ENCODE peak calls at places on chromosomes 5 and 9, in six cellular contexts. R is HepG2, K is K562, X is GM12891, C is H1, J is GM12878. Y is an unnamed sample.

GRCh38 chr5:10518352-10518751 is 45.5 kb upstream of the ANKRD33B start:
- DNase-seq in J (no peak), K (no peak), X (no peak), C (no peak), R (no peak), Y (no peak)

GRCh38 chr9:129624947-129625346 is 1.0 kb upstream of the NTMT1 start:
- DNase-seq in K (no peak), R (peak), C (no peak), X (no peak), J (no peak), Y (no peak)

GRCh38 chr5:131262953-131263541 is 806 bp upstream of the CDC42SE2 start:
- DNase-seq in X (no peak), C (no peak), J (no peak), R (no peak), K (no peak), Y (no peak)

GRCh38 chr5:141338538-141339306 is at the start of gene PCDHGA2:
- DNase-seq in R (peak), K (peak), J (no peak), X (no peak), C (no peak), Y (no peak)

GRCh38 chr5:45038366-45038987 is 229.7 kb downstream of the MRPS30 start:
- DNase-seq in X (peak), J (no peak), K (peak), C (no peak), R (peak), Y (no peak)

GRCh38 chr9:3397726-3398125 is 128.1 kb downstream of the RFX3 start:
- DNase-seq in R (no peak), K (no peak), C (no peak), J (no peak), X (no peak), Y (no peak)

GRCh38 chr9:107389617-107390071 is 99.9 kb downstream of the KLF4 start:
- DNase-seq in J (no peak), X (no peak), R (peak), C (no peak), K (no peak), Y (no peak)

GRCh38 chr5:126354012-126354856 is 69.0 kb upstream of the GRAMD2B start:
- DNase-seq in X (no peak), C (no peak), K (no peak), J (peak), R (peak), Y (no peak)

GRCh38 chr9:133087429-133088145 is 25.8 kb downstream of the CEL start:
- DNase-seq in R (no peak), C (no peak), J (no peak), K (no peak), X (no peak), Y (no peak)

GRCh38 chr9:82571540-82571939 is 491.4 kb downstream of the RASEF start:
- DNase-seq in J (no peak), K (no peak), X (no peak), R (no peak), C (no peak), Y (no peak)

GRCh38 chr9:13445123-13445522 is 165.6 kb upstream of the MPDZ start:
- DNase-seq in K (no peak), C (no peak), X (no peak), J (no peak), R (no peak), Y (no peak)

GRCh38 chr9:13446261-13446660 is 166.8 kb upstream of the MPDZ start:
- DNase-seq in R (no peak), J (no peak), K (no peak), X (no peak), C (no peak), Y (no peak)

GRCh38 chr9:13446935-13447334 is 167.4 kb upstream of the MPDZ start:
- DNase-seq in K (no peak), C (no peak), X (no peak), J (no peak), R (no peak), Y (no peak)

GRCh38 chr9:13448482-13448881 is 169.0 kb upstream of the MPDZ start:
- DNase-seq in X (no peak), R (no peak), K (no peak), J (no peak), C (no peak), Y (no peak)

GRCh38 chr9:13447551-13448422 is 168.3 kb upstream of the MPDZ start:
- DNase-seq in R (no peak), J (no peak), K (peak), X (no peak), C (no peak), Y (no peak)
- TF ChIP-seq TAF1 in R (no peak), J (no peak), K (no peak), X (no peak), C (no peak), Y (no peak)

GRCh38 chr5:134503937-134504437 is 21.5 kb upstream of the JADE2 start:
- DNase-seq in K (no peak), J (no peak), R (peak), X (no peak), C (no peak), Y (no peak)

GRCh38 chr5:134502259-134502658 is 23.2 kb upstream of the JADE2 start:
- DNase-seq in C (no peak), X (no peak), R (no peak), J (no peak), K (no peak), Y (no peak)

GRCh38 chr5:134500699-134501430 is 24.6 kb upstream of the JADE2 start:
- DNase-seq in X (no peak), R (no peak), J (no peak), K (no peak), C (no peak), Y (no peak)

GRCh38 chr5:134504629-134505300 is 20.7 kb upstream of the JADE2 start:
- DNase-seq in C (no peak), R (no peak), X (no peak), K (no peak), J (no peak), Y (no peak)

GRCh38 chr5:134503088-134503936 is 22.2 kb upstream of the JADE2 start:
- DNase-seq in K (peak), J (peak), C (peak), X (peak), R (peak), Y (peak)
- TF ChIP-seq POLR2A in K (no peak), J (peak), C (no peak), X (peak), R (peak), Y (peak)

GRCh38 chr5:154228696-154229095 is 38.2 kb downstream of the GALNT10 start:
- DNase-seq in C (no peak), X (peak), R (no peak), K (no peak), J (peak), Y (peak)
- TF ChIP-seq POLR2AphosphoS5 in C (no peak), X (no peak), R (no peak), K (no peak), J (no peak), Y (no peak)

GRCh38 chr5:138878437-138879235 is 3.5 kb upstream of the LRRTM2 start:
- DNase-seq in X (no peak), K (no peak), R (no peak), J (no peak), C (no peak), Y (no peak)
- TF ChIP-seq TAF1 in X (no peak), K (no peak), R (no peak), J (no peak), C (no peak), Y (no peak)

GRCh38 chr5:99033014-99033931 is 104.5 kb upstream of the CHD1 start:
- DNase-seq in R (no peak), J (no peak), K (no peak), X (no peak), C (no peak), Y (no peak)
- TF ChIP-seq POLR2A in R (no peak), J (no peak), K (no peak), X (no peak), C (no peak), Y (no peak)

GRCh38 chr9:115442054-115442453 is 324.1 kb upstream of the TNC start:
- DNase-seq in R (no peak), C (no peak), K (no peak), X (no peak), J (no peak), Y (no peak)
- TF ChIP-seq POLR2AphosphoS5 in R (no peak), C (no peak), K (no peak), X (no peak), J (no peak), Y (no peak)

GRCh38 chr5:178677429-178677828 is 50.6 kb upstream of the CLK4 start:
- DNase-seq in R (no peak), C (no peak), J (no peak), X (no peak), K (no peak), Y (no peak)

GRCh38 chr5:178672635-178673034 is 45.8 kb upstream of the CLK4 start:
- DNase-seq in R (no peak), X (no peak), K (no peak), C (no peak), J (no peak), Y (no peak)

GRCh38 chr5:178673801-178674200 is 47.0 kb upstream of the CLK4 start:
- DNase-seq in R (no peak), K (no peak), C (no peak), J (no peak), X (no peak), Y (no peak)

GRCh38 chr5:178674334-178674733 is 47.5 kb upstream of the CLK4 start:
- DNase-seq in X (no peak), K (no peak), J (no peak), R (no peak), C (no peak), Y (no peak)

DNA sequence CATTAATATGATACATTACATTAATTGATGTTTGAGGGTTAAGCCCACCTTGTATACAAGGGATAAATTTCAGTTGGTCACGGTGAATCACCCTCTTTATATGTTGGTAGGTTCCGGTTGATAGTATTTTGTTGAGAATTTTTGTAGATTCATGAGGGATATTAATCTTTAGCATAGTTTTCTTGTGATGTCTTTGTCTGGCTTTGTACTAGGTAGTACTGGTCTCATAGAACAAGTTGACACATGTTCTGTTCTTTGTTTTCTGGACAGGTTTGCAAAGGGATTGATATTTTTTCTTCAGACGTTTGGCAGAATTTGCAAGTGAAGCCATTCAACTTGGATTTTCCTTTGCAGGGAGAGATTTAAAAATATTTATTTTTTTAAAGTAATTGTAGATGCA is 49.1 kb upstream of the CLK4 start:
- DNase-seq in X (no peak), K (no peak), C (no peak), R (no peak), J (no peak), Y (no peak)
- TF ChIP-seq TAF1 in X (no peak), K (no peak), C (no peak), R (no peak), J (no peak), Y (no peak)

Y was measured in GM12892.